ENCODE peak calls at places on chromosomes 13 and 19, in four cellular contexts. N is HL-60; D is CD4-positive, alpha-beta T cell; W is lower leg skin. B is an unnamed sample.

GRCh38 chr13:34351134-34351533 is 533.2 kb downstream of the RFC3 start:
- DNase-seq in N (no peak), D (no peak), W (no peak), B (no peak)

GRCh38 chr13:39527961-39528720 is 74.9 kb downstream of the LHFPL6 start:
- DNase-seq in N (no peak), D (no peak), W (no peak), B (no peak)

GRCh38 chr19:46787331-46788100 is 878 bp downstream of the SLC1A5 start:
- DNase-seq in N (peak; percentile 64), D (no peak), W (peak; percentile 40), B (peak; percentile 66)

GRCh38 chr19:46284635-46285034 is 12.2 kb upstream of the HIF3A start:
- DNase-seq in N (no peak), D (no peak), W (no peak), B (no peak)

GRCh38 chr13:74866151-74866550 is 615.8 kb downstream of the TBC1D4 start:
- DNase-seq in N (no peak), D (no peak), W (no peak), B (no peak)

GRCh38 chr13:36098080-36098479 is 33.1 kb downstream of the DCLK1 start:
- DNase-seq in N (no peak), D (no peak), W (no peak), B (no peak)

GRCh38 chr19:45404557-45405434 is at the start of gene PPP1R13L:
- DNase-seq in N (no peak), D (peak; percentile 24), W (peak; percentile 86), B (peak; percentile 81)

GRCh38 chr19:51501594-51502263 is at the start of gene SIGLEC12:
- DNase-seq in N (peak; percentile 86), D (no peak), W (peak; percentile 23), B (no peak)

GRCh38 chr13:41966671-41967070 is 5.8 kb upstream of the VWA8 start:
- DNase-seq in N (no peak), D (no peak), W (no peak), B (no peak)

GRCh38 chr13:80458546-80458945 is 117.6 kb upstream of the SPRY2 start:
- DNase-seq in N (no peak), D (no peak), W (no peak), B (no peak)

GRCh38 chr19:15369594-15369891 is 10.0 kb downstream of the AKAP8 start:
- DNase-seq in N (no peak), D (no peak), W (no peak), B (no peak)

GRCh38 chr13:27353166-27353583 is 71.2 kb upstream of the GTF3A start:
- DNase-seq in N (no peak), D (no peak), W (no peak), B (no peak)

GRCh38 chr13:101390461-101390860 is 25.8 kb downstream of the NALCN start:
- DNase-seq in N (no peak), D (no peak), W (no peak), B (no peak)

GRCh38 chr13:41548031-41548430 is 90.7 kb downstream of the RGCC start:
- DNase-seq in N (no peak), D (no peak), W (no peak), B (no peak)

GRCh38 chr13:21289475-21289874 is 113.0 kb downstream of the MRPL57 start:
- DNase-seq in N (no peak), D (no peak), W (no peak), B (no peak)

GRCh38 chr19:6707011-6707657 is 13.3 kb downstream of the C3 start:
- DNase-seq in N (no peak), D (no peak), W (no peak), B (no peak)

GRCh38 chr19:55495646-55496349 is 7.6 kb downstream of the SSC5D start:
- DNase-seq in N (no peak), D (no peak), W (no peak), B (no peak)

GRCh38 chr13:41546372-41547252 is 89.3 kb downstream of the RGCC start:
- DNase-seq in N (no peak), D (no peak), W (no peak), B (no peak)

GRCh38 chr13:108734676-108735075 is 105.3 kb downstream of the MYO16 start:
- DNase-seq in N (no peak), D (no peak), W (no peak), B (no peak)

GRCh38 chr13:21542563-21542962 is 61.4 kb downstream of the MICU2 start:
- DNase-seq in N (no peak), D (no peak), W (no peak), B (no peak)

GRCh38 chr13:57557979-57558529 is 73.5 kb upstream of the PCDH17 start:
- DNase-seq in N (no peak), D (no peak), W (no peak), B (no peak)

GRCh38 chr19:33469171-33470039 is 52.2 kb downstream of the PEPD start:
- DNase-seq in N (no peak), D (no peak), W (no peak), B (no peak)

GRCh38 chr13:109788372-109789195 is 2.2 kb upstream of the IRS2 start:
- DNase-seq in N (no peak), D (no peak), W (no peak), B (no peak)

GRCh38 chr19:19554074-19555023 is 16.3 kb downstream of the CILP2 start:
- DNase-seq in N (peak; percentile 45), D (peak; percentile 40), W (no peak), B (no peak)

GRCh38 chr13:41960195-41960699 is 662 bp downstream of the VWA8 start:
- DNase-seq in N (no peak), D (no peak), W (no peak), B (no peak)

GRCh38 chr19:14139944-14140343 is 3.6 kb upstream of the ASF1B start:
- DNase-seq in N (peak; percentile 79), D (no peak), W (peak; percentile 47), B (no peak)

GRCh38 chr19:472005-472858 is 11.4 kb upstream of the SHC2 start:
- DNase-seq in N (no peak), D (no peak), W (no peak), B (no peak)

GRCh38 chr13:50162001-50162400 is 146.8 kb downstream of the KCNRG start:
- DNase-seq in N (peak; percentile 12), D (no peak), W (no peak), B (no peak)

GRCh38 chr19:47781590-47782318 is 3.3 kb downstream of the SELENOW start:
- DNase-seq in N (no peak), D (no peak), W (peak; percentile 47), B (no peak)

GRCh38 chr19:3359850-3360493 is 6.4 kb upstream of the NFIC start:
- DNase-seq in N (no peak), D (no peak), W (no peak), B (no peak)

GRCh38 chr13:19155321-19155861 is 26.2 kb downstream of the TUBA3C start:
- DNase-seq in N (peak; percentile 54), D (no peak), W (no peak), B (no peak)

GRCh38 chr19:15244808-15245207 is 12.6 kb upstream of the EPHX3 start:
- DNase-seq in N (no peak), D (no peak), W (no peak), B (no peak)

GRCh38 chr19:10086032-10086903 is at the start of gene SHFL:
- DNase-seq in N (peak; percentile 56), D (peak; percentile 72), W (no peak), B (peak; percentile 73)

GRCh38 chr13:22828081-22828480 is 352.7 kb upstream of the SGCG start:
- DNase-seq in N (no peak), D (no peak), W (no peak), B (no peak)

GRCh38 chr19:35558400-35559280 is 4.8 kb downstream of the ATP4A start:
- DNase-seq in N (no peak), D (no peak), W (no peak), B (no peak)

GRCh38 chr19:11373885-11374448 is 499 bp upstream of the SWSAP1 start:
- DNase-seq in N (peak; percentile 70), D (no peak), W (no peak), B (no peak)

GRCh38 chr19:14835011-14835410 is at the start of the genes OR7A5 and OR7C1:
- DNase-seq in N (no peak), D (no peak), W (peak; percentile 16), B (no peak)

DNA sequence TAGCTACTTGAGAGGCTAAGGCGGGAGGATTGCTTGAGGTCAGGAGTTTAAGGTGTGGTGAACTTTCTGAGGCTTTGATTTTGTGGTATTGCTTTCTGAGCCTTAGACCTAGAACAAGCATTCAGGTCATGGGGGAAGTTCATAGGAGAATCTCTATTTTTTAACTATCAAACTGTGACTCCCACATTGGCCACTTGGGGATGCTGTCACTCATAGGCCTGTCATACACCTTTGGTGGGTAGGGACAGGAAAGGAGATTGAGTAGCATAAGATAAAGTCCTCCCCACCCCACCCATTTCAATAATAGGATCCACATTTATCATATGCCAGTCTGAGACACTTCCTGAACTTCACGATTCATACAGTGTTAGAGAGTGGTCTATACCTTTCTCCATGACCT is 41.9 kb upstream of the PSG2 start:
- DNase-seq in N (no peak), D (no peak), W (no peak), B (no peak)
- TF ChIP-seq CTCF in N (no peak), D (no peak), W (no peak), B (no peak)

DNA sequence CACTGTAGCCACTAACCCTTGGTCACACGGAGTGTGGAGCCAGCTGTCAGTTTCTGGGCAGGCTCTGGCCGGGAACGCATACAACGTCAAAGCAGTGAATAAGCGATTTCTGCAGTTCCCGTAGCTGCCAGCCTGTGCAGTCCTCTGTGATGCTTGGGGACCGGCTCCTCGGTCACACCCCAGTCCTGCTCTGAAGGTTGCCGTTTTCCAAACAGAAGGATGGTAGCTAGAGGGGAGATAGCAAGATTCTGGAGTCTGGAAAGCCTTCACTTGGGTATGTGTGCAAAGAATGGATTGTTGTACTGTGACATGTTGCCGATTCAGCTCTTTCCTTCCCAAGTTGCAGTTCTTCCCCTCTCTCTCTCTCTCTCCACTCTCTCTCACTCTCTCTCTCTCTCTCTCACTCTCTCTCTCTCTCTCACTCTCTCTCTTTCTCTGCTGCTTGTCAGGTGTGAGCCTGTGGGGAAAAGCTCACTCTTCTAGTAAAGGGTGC is 38.7 kb upstream of the C1QTNF9 start:
- DNase-seq in N (peak; percentile 53), D (peak; percentile 42), W (peak; percentile 47), B (no peak)
- TF ChIP-seq CTCF in N (no peak), D (no peak), W (no peak), B (no peak)

GRCh38 chr13:38223093-38223492 is 126.6 kb upstream of the UFM1 start:
- DNase-seq in N (no peak), D (no peak), W (no peak), B (no peak)
- TF ChIP-seq CTCF in N (no peak), D (no peak), W (no peak), B (no peak)

GRCh38 chr19:17092696-17093095 is 17.1 kb downstream of the MYO9B start:
- DNase-seq in N (no peak), D (no peak), W (no peak), B (no peak)
- TF ChIP-seq CTCF in N (no peak), D (no peak), W (no peak), B (no peak)

B was measured in mesothelial cell of epicardium.